ENCODE peak calls at places on chromosomes 12 and 14, in four cellular contexts. E is kidney, Q is IMR-90, B is PC-3. A is an unnamed sample. For H3K4me1, the result is how much of the 10 kb centered on the place peaks cover.

GRCh38 chr12:95633671-95634465 is 82.6 kb upstream of the USP44 start:
- DNase-seq in E (no peak), Q (no peak), B (no peak), A (peak)

GRCh38 chr14:38860530-38860929 is 242.5 kb downstream of the SEC23A start:
- DNase-seq in E (no peak), Q (no peak), B (no peak), A (no peak)

GRCh38 chr14:36505892-36506731 is 13.9 kb downstream of the NKX2-1 start:
- DNase-seq in E (peak), Q (no peak), B (no peak), A (no peak)

GRCh38 chr12:6074979-6075585 is 49.4 kb downstream of the VWF start:
- DNase-seq in E (no peak), Q (no peak), B (no peak), A (peak)

GRCh38 chr12:127245437-127245836 is 1021.5 kb upstream of the TMEM132C start:
- DNase-seq in E (no peak), Q (peak), B (peak), A (peak)

GRCh38 chr14:50447491-50447890 is 50.8 kb upstream of the CDKL1 start:
- DNase-seq in E (no peak), Q (peak), B (peak), A (peak)

GRCh38 chr12:75890141-75890540 is 141.4 kb downstream of the PHLDA1 start:
- DNase-seq in E (no peak), Q (peak), B (no peak), A (peak)

GRCh38 chr12:48998497-48999353 is 450 bp downstream of the DDN start:
- DNase-seq in E (no peak), Q (peak), B (peak), A (peak)

GRCh38 chr12:124426594-124427550 is 132.0 kb downstream of the RFLNA start:
- DNase-seq in E (no peak), Q (no peak), B (no peak), A (no peak)

GRCh38 chr14:23183479-23183878 is at the start of gene SLC7A8:
- DNase-seq in E (no peak), Q (no peak), B (peak), A (peak)

GRCh38 chr14:54003064-54003463 is 46.4 kb upstream of the BMP4 start:
- DNase-seq in E (no peak), Q (peak), B (peak), A (no peak)

GRCh38 chr12:59234391-59234790 is 314.1 kb upstream of the LRIG3 start:
- DNase-seq in E (no peak), Q (no peak), B (no peak), A (no peak)

GRCh38 chr12:65853489-65854157 is 29.3 kb downstream of the HMGA2 start:
- DNase-seq in E (no peak), Q (peak), B (no peak), A (peak)

GRCh38 chr14:65228436-65228835 is 126.1 kb upstream of the MAX start:
- DNase-seq in E (no peak), Q (no peak), B (no peak), A (no peak)

GRCh38 chr14:63777024-63777423 is 49.2 kb upstream of the SGPP1 start:
- DNase-seq in E (no peak), Q (peak), B (peak), A (peak)

GRCh38 chr12:120639771-120640721 is at the start of gene CABP1:
- DNase-seq in E (peak), Q (no peak), B (no peak), A (no peak)

GRCh38 chr12:16358896-16359295 is 11.5 kb downstream of the MGST1 start:
- DNase-seq in E (no peak), Q (peak), B (no peak), A (peak)

GRCh38 chr14:56805992-56806737 is 4.1 kb downstream of the OTX2 start:
- DNase-seq in E (no peak), Q (no peak), B (no peak), A (no peak)

GRCh38 chr14:71011479-71011878 is 104.2 kb downstream of the PCNX1 start:
- DNase-seq in E (no peak), Q (no peak), B (peak), A (peak)

GRCh38 chr14:81268016-81268416 is 47.3 kb upstream of the GTF2A1 start:
- DNase-seq in E (no peak), Q (peak), B (peak), A (peak)

GRCh38 chr12:106044773-106045172 is 94.0 kb downstream of the NUAK1 start:
- DNase-seq in E (no peak), Q (peak), B (no peak), A (peak)

GRCh38 chr14:70257526-70257925 is 68.8 kb upstream of the SLC8A3 start:
- DNase-seq in E (no peak), Q (no peak), B (peak), A (no peak)

GRCh38 chr14:102316048-102316745 is 3.3 kb upstream of the ZNF839 start:
- DNase-seq in E (no peak), Q (peak), B (peak), A (peak)

GRCh38 chr12:51886021-51886710 is 1.7 kb upstream of the ANKRD33 start:
- DNase-seq in E (peak), Q (peak), B (peak), A (peak)

GRCh38 chr14:39459795-39460478 is 27.7 kb upstream of the FBXO33 start:
- DNase-seq in E (no peak), Q (no peak), B (no peak), A (peak)

GRCh38 chr12:2805146-2805525 is 7.3 kb upstream of the ITFG2 start:
- DNase-seq in E (no peak), Q (peak), B (no peak), A (no peak)

GRCh38 chr12:32454866-32455265 is 55.5 kb downstream of the FGD4 start:
- DNase-seq in E (no peak), Q (no peak), B (no peak), A (no peak)

GRCh38 chr14:28867571-28867970 is 101.0 kb downstream of the FOXG1 start:
- DNase-seq in E (no peak), Q (no peak), B (no peak), A (peak)

GRCh38 chr14:53432378-53432802 is 279.3 kb upstream of the DDHD1 start:
- DNase-seq in E (no peak), Q (peak), B (peak), A (peak)

GRCh38 chr12:10998204-10998603 is at the start of gene TAS2R20:
- DNase-seq in E (no peak), Q (no peak), B (no peak), A (no peak)

GRCh38 chr14:85248881-85249635 is 280.9 kb upstream of the FLRT2 start:
- DNase-seq in E (no peak), Q (peak), B (peak), A (peak)

GRCh38 chr12:124006582-124007170 is 33.7 kb downstream of the ZNF664 start:
- DNase-seq in E (no peak), Q (no peak), B (no peak), A (no peak)

DNA sequence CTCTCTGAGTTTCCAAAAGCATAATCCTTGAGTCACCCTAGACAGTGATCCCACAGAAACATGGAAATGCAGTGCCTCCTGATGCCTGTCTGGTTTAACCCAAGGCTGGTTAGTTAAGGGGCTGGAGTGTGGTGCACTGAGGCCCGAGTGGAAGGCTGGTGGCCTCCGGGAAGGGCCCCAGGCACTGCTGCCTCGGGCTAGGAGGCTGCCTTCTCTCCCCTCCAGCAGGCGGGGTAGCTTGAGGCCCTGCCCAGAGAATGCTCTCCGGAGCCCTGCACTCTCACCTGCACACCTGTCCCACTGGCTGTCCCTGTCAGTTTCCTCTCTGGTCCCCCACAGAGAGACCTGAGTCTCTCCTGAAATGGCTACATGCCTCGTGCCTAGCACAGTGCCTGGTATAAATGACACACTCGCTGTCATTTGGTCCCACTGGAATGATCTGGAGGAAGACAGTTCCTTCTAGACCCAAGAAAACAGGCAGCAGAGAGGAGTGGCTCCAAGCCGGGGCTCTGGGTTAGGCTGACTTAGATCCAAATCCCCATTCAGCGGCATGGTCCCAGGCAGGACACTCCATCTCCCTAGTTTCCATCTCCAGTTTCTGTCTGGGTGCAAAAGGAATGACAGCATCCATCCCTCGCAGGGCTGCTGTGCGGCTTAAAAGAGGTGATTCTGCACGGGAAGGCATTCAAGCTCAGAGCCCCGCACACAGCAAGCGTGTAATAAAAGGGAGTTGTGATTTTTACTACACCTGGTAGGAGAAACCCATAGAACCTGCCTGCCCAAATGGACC is 54.0 kb downstream of the RBM19 start:
- DNase-seq in E (no peak), Q (no peak), B (no peak), A (no peak)
- H3K9ac ChIP-seq in E (no peak), Q (no peak), B (no peak), A (no peak)

GRCh38 chr12:50618864-50619609 is 114.3 kb downstream of the DIP2B start:
- DNase-seq in E (no peak), Q (peak), B (peak), A (no peak)
- H3K4me1 ChIP-seq in E (under half), Q (under half), B (under half), A (half or more)

GRCh38 chr12:9648701-9649531 is 20.6 kb upstream of the CLEC2D start:
- DNase-seq in E (no peak), Q (peak), B (no peak), A (peak)

GRCh38 chr12:9647825-9648700 is 21.4 kb upstream of the CLEC2D start:
- DNase-seq in E (peak), Q (peak), B (peak), A (peak)

GRCh38 chr12:9646794-9647622 is 22.5 kb upstream of the CLEC2D start:
- DNase-seq in E (no peak), Q (peak), B (peak), A (peak)

GRCh38 chr12:9649532-9649940 is 20.0 kb upstream of the CLEC2D start:
- DNase-seq in E (no peak), Q (no peak), B (no peak), A (no peak)

GRCh38 chr12:9651265-9651729 is 18.2 kb upstream of the CLEC2D start:
- DNase-seq in E (no peak), Q (peak), B (peak), A (peak)
- H3K4me3 ChIP-seq in E (no peak), Q (no peak), B (peak), A (peak)

GRCh38 chr12:122454739-122455138 is 32.3 kb upstream of the CLIP1 start:
- DNase-seq in E (no peak), Q (no peak), B (no peak), A (no peak)

GRCh38 chr12:122458105-122459035 is 35.9 kb upstream of the CLIP1 start:
- DNase-seq in E (no peak), Q (no peak), B (no peak), A (no peak)

GRCh38 chr12:122459211-122459610 is 36.7 kb upstream of the CLIP1 start:
- DNase-seq in E (peak), Q (no peak), B (no peak), A (no peak)

GRCh38 chr12:122460061-122460460 is 37.6 kb upstream of the CLIP1 start:
- DNase-seq in E (no peak), Q (no peak), B (no peak), A (no peak)

GRCh38 chr12:122457627-122458026 is 35.2 kb upstream of the CLIP1 start:
- DNase-seq in E (no peak), Q (no peak), B (no peak), A (no peak)
- H3K9ac ChIP-seq in E (no peak), Q (no peak), B (no peak), A (no peak)

DNA sequence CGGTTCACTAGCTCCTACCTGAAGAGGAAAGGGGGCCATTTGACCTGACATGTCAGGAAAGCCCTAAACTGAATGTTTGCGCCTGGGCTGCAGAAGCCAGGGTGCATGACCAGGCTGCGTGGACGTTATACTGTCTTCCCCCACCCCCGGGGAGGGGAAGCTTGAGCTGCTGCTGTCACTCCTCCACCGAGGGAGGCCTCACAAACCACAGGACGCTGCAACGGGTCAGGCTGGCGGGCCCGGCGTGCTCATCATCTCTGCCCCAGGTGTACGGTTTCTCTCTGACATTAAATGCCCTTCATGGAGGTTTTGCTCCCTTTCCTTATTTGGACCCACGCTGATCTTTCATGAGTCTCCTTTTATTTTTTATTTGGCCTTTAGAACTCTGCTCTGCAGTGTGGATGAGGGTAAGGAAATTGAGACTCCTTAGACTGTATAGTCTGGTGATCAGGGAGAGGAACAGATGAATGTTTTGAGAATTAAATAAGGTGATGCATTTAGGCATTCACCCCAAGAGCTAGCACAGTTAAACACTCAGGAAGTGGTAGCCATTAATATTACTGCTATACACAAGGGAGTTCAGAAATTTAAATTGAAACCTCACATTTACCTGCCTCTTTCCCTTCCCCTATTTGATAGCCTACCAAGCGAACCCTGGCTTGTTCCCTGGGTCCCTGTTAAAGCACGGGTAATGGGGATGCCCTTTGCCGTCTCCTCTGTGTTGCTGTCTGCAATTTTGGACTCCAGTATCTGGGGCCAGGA is 18.1 kb downstream of the WNT5B start:
- DNase-seq in E (no peak), Q (no peak), B (no peak), A (no peak)
- H3K4me1 ChIP-seq in E (under half), Q (under half), B (under half), A (under half)

DNA sequence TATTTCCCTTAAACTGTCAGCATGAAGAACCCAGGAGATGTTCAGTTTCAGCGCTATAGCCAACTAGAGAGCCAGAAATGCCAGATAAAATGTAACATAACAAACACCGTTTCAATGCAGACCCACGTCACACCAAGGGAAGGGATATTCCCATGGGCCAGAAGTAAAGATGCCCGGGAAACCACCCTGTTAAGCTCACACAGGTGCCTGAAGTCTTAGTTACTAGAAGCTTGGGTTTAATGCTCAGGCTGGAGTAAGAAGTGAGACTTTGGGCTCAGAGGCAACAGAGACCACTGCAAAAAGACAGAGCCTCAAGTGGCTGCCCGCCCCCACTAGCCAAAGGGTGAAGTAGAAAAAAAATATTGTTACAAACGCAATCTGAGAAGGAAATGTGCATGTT is 52.3 kb downstream of the SYNE3 start:
- DNase-seq in E (no peak), Q (no peak), B (no peak), A (no peak)
- H3K4me3 ChIP-seq in E (no peak), Q (no peak), B (no peak), A (no peak)

GRCh38 chr14:92627707-92628215 is 114.2 kb downstream of the RIN3 start:
- DNase-seq in E (no peak), Q (no peak), B (no peak), A (no peak)

GRCh38 chr14:92622311-92622710 is 108.7 kb downstream of the RIN3 start:
- DNase-seq in E (no peak), Q (no peak), B (no peak), A (no peak)

GRCh38 chr14:92626041-92626440 is 112.5 kb downstream of the RIN3 start:
- DNase-seq in E (no peak), Q (no peak), B (peak), A (no peak)

GRCh38 chr14:92625213-92625612 is 111.6 kb downstream of the RIN3 start:
- DNase-seq in E (no peak), Q (peak), B (peak), A (peak)

GRCh38 chr14:92624764-92625163 is 111.2 kb downstream of the RIN3 start:
- DNase-seq in E (no peak), Q (no peak), B (no peak), A (no peak)
- H3K9ac ChIP-seq in E (no peak), Q (no peak), B (peak), A (no peak)

A was measured in GM23248.